ENCODE peak calls at places on chromosomes 2 and 18, in six cellular contexts. X is GM23248; V is neuronal stem cell; F is kidney epithelial cell; R is CD8-positive, alpha-beta T cell; Z is iPS DF 6.9. U is an unnamed sample. For H3K27me3, the result is how much of the 10 kb centered on the place peaks cover.

GRCh38 chr18:42798606-42799005 is 316.9 kb downstream of the RIT2 start:
- DNase-seq in Z (no peak), V (no peak), X (no peak), R (no peak), F (no peak), U (no peak)

GRCh38 chr2:176079851-176080539 is 3.8 kb downstream of the EVX2 start:
- DNase-seq in V (no peak), F (no peak), Z (no peak), X (peak), R (no peak), U (no peak)

GRCh38 chr2:37449686-37450392 is 105.4 kb downstream of the QPCT start:
- DNase-seq in R (no peak), X (no peak), V (no peak), Z (no peak), F (no peak), U (no peak)

GRCh38 chr2:43406643-43407042 is 180.2 kb upstream of the ZFP36L2 start:
- DNase-seq in X (no peak), V (no peak), Z (no peak), R (no peak), F (no peak), U (no peak)

GRCh38 chr2:59301466-59302402 is 1060.6 kb upstream of the FANCL start:
- DNase-seq in X (peak), Z (peak), R (peak), V (peak), F (peak), U (no peak)

GRCh38 chr2:119402645-119403560 is 28.8 kb upstream of the TMEM37 start:
- DNase-seq in X (no peak), Z (no peak), F (no peak), R (no peak), V (no peak), U (no peak)

GRCh38 chr18:12946549-12947354 is 1.1 kb upstream of the SEH1L start:
- DNase-seq in Z (peak), R (no peak), F (peak), X (peak), V (peak), U (no peak)

GRCh38 chr2:152222975-152223638 is 47.5 kb upstream of the STAM2 start:
- DNase-seq in F (no peak), R (no peak), V (no peak), Z (no peak), X (peak), U (no peak)

GRCh38 chr2:212441821-212442220 is 96.8 kb downstream of the ERBB4 start:
- DNase-seq in X (no peak), V (no peak), F (no peak), R (no peak), Z (no peak), U (no peak)

GRCh38 chr2:86785456-86785855 is 5.3 kb downstream of the CD8A start:
- DNase-seq in Z (no peak), V (no peak), F (no peak), R (peak), X (no peak), U (peak)

GRCh38 chr2:156401863-156402262 is 34.3 kb upstream of the GPD2 start:
- DNase-seq in V (no peak), Z (no peak), R (no peak), F (no peak), X (no peak), U (no peak)

GRCh38 chr18:32888311-32888710 is 115.5 kb upstream of the KLHL14 start:
- DNase-seq in X (no peak), V (no peak), F (no peak), R (no peak), Z (no peak), U (no peak)

GRCh38 chr2:74551942-74552913 is 1.5 kb downstream of the LOXL3 start:
- DNase-seq in X (peak), R (no peak), Z (no peak), F (no peak), V (no peak), U (no peak)

GRCh38 chr18:49447810-49448745 is 12.4 kb downstream of the DYM start:
- DNase-seq in R (peak), F (no peak), X (peak), V (no peak), Z (peak), U (peak)

GRCh38 chr2:130986890-130987493 is 106.3 kb downstream of the FAM168B start:
- DNase-seq in V (no peak), F (no peak), R (no peak), Z (no peak), X (no peak), U (no peak)

GRCh38 chr18:48017625-48018024 is 87.2 kb upstream of the SMAD2 start:
- DNase-seq in R (no peak), V (no peak), Z (no peak), X (peak), F (no peak), U (no peak)

DNA sequence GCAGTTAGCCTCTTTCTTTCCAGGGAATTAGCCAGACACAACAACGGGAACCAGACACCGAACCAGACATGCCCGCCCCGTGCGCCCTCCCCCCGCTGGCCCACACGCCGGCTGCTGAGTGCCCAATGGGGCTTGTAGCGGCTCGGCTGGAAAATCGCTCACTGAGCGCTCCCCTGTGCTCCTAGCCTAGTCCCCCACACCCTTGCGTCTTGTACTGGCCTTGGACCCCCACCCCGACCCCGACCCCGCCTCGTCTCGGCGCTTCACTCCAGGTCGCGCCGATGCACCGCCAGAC is 1.3 kb downstream of the GAD1 start:
- DNase-seq in R (no peak), V (peak), Z (no peak), X (no peak), F (no peak), U (no peak)
- H3K27me3 ChIP-seq in R (half or more), V (half or more), Z (half or more), X (half or more), F (half or more), U (half or more)

GRCh38 chr18:34835466-34835865 is 125.4 kb downstream of the DTNA start:
- DNase-seq in Z (no peak), V (no peak), X (no peak), F (no peak), R (no peak), U (no peak)

GRCh38 chr18:34834897-34835296 is 124.8 kb downstream of the DTNA start:
- DNase-seq in V (no peak), X (peak), R (no peak), F (no peak), Z (no peak), U (no peak)

GRCh38 chr18:34837769-34838194 is 127.7 kb downstream of the DTNA start:
- DNase-seq in X (no peak), V (no peak), Z (no peak), F (no peak), R (no peak), U (no peak)

GRCh38 chr18:34838669-34839068 is 128.6 kb downstream of the DTNA start:
- DNase-seq in Z (no peak), R (no peak), F (no peak), X (no peak), V (no peak), U (no peak)

GRCh38 chr18:34840416-34840815 is 130.3 kb downstream of the DTNA start:
- DNase-seq in Z (no peak), R (no peak), V (no peak), X (no peak), F (no peak), U (no peak)
- H3K27me3 ChIP-seq in Z (under half), R (under half), V (under half), X (under half), F (under half), U (under half)

GRCh38 chr2:240791821-240792657 is 28.0 kb downstream of the KIF1A start:
- DNase-seq in X (no peak), F (no peak), V (peak), Z (no peak), R (no peak), U (no peak)

GRCh38 chr2:240789501-240790369 is 30.3 kb downstream of the KIF1A start:
- DNase-seq in Z (no peak), R (no peak), F (no peak), V (no peak), X (no peak), U (peak)

GRCh38 chr2:240789051-240789453 is 31.0 kb downstream of the KIF1A start:
- DNase-seq in V (no peak), Z (no peak), F (no peak), R (no peak), X (no peak), U (no peak)

GRCh38 chr2:240791211-240791800 is 28.7 kb downstream of the KIF1A start:
- DNase-seq in F (no peak), V (no peak), Z (no peak), X (no peak), R (no peak), U (no peak)

DNA sequence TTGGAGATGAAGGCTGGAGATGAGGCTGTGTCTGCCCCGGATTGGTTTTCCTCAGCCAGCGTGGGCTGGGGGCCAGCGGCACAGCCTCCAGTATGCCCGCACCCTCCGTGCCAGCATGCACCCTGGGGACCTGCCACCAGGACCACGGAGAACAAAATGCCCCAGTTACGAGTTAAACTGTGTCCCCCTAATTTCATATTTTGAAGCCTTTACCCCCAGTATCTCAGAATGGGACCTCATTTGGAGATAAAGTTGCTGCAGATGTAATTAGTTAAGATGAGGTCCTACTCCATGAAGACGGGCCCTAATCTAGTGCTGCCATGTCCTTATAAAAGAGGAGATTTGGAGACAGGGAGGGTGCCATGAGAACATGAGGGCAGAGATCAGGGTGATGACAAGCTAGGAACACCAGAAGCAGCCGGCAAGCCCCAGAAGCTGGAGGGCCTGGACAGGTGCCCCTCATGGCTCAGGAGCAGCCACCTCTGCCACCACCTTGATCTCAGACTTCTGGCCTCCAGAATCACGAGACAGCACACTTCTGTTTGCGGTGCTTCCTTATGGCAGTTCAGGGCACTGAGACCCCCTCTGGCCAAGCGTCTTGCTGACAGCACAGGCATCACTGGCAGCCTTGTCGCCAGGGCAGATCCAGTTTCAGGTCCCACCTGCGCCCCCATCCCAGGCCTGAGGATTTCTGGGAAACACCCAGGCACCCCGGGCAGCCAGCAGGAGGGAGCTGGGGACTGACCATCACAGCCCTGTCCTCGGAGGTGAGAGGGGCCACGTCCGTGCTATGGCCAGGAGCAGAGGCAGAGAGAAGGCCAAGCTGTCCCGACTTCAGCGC is 29.4 kb downstream of the KIF1A start:
- DNase-seq in R (no peak), F (no peak), Z (no peak), V (no peak), X (no peak), U (no peak)
- H3K27me3 ChIP-seq in R (under half), F (under half), Z (under half), V (under half), X (under half), U (under half)

GRCh38 chr2:240319221-240319854 is 116.1 kb upstream of the GPC1 start:
- DNase-seq in Z (no peak), R (no peak), V (no peak), X (no peak), F (no peak), U (no peak)

GRCh38 chr2:240319855-240320560 is 115.5 kb upstream of the GPC1 start:
- DNase-seq in F (peak), R (no peak), V (no peak), X (peak), Z (no peak), U (no peak)

GRCh38 chr2:240322231-240322955 is 113.1 kb upstream of the GPC1 start:
- DNase-seq in V (no peak), Z (no peak), R (no peak), X (peak), F (peak), U (no peak)

GRCh38 chr2:240322991-240323390 is 112.5 kb upstream of the GPC1 start:
- DNase-seq in Z (no peak), F (no peak), V (no peak), X (no peak), R (no peak), U (no peak)

GRCh38 chr2:240320561-240321091 is 114.8 kb upstream of the GPC1 start:
- DNase-seq in V (peak), X (peak), Z (no peak), R (no peak), F (no peak), U (no peak)
- H3K27me3 ChIP-seq in V (under half), X (under half), Z (under half), R (under half), F (under half), U (under half)

GRCh38 chr18:59272221-59272888 is 899 bp downstream of the RAX start:
- DNase-seq in X (peak), F (no peak), V (no peak), R (no peak), Z (no peak), U (no peak)

GRCh38 chr18:59270689-59271257 is 2.5 kb downstream of the RAX start:
- DNase-seq in X (no peak), Z (no peak), R (no peak), F (no peak), V (no peak), U (no peak)

GRCh38 chr18:59269563-59270214 is 3.6 kb downstream of the RAX start:
- DNase-seq in V (no peak), X (no peak), Z (no peak), F (no peak), R (no peak), U (no peak)

GRCh38 chr18:59272971-59273935 is at the start of gene RAX:
- DNase-seq in V (peak), R (no peak), X (peak), F (no peak), Z (no peak), U (no peak)

DNA sequence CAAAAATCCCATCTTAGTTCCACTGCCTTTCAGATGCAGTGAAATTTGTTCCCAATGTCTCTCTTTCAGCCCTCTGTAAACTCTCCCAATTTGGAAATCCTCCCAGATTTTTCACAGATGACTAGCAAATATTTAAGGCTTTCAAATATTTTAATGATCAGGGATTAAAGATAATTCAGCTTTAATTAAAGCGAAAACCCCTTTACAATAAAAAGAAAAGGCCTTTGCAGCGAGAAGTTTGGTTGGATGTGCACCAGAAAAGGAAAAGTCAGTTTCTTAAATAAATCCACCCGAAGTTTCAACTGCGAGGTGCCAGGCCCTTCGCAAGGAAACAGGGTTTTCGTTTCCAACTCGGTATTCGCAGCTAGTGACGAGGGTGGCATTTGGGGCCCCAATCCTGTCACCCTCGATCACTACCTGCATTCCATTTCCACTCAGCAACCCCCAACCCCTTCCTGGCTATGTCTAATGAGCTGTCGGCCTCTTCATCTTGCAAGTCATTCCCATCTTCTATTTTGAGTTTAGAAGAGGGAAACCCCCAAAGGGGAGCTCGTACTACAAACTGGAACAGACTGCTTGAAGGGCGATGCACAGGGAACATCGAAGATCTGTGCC is 1.5 kb downstream of the RAX start:
- DNase-seq in X (no peak), Z (no peak), R (no peak), F (no peak), V (no peak), U (no peak)
- H3K27me3 ChIP-seq in X (half or more), Z (half or more), R (under half), F (half or more), V (under half), U (under half)

DNA sequence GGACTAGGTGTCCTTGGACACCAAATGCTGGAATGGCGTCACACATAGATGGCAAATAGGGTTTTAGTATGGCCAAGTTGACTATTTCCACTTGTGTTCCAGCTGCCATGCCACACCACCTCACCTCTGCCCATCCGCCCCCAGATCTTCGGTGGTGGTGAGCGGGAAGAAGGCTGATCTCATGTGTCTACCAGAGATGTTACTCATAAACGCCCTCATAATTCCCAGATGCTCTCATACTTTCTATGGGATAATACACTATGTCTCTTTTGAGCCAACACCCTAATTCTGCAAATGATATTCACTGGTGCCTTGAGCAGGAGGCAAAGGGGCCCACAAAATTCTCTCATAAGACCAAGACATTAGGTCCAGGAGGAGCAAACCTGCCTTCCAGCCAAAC is 281.1 kb upstream of the FN1 start:
- DNase-seq in F (no peak), X (peak), R (no peak), V (no peak), Z (no peak), U (no peak)
- H3K27me3 ChIP-seq in F (under half), X (under half), R (under half), V (under half), Z (under half), U (under half)

DNA sequence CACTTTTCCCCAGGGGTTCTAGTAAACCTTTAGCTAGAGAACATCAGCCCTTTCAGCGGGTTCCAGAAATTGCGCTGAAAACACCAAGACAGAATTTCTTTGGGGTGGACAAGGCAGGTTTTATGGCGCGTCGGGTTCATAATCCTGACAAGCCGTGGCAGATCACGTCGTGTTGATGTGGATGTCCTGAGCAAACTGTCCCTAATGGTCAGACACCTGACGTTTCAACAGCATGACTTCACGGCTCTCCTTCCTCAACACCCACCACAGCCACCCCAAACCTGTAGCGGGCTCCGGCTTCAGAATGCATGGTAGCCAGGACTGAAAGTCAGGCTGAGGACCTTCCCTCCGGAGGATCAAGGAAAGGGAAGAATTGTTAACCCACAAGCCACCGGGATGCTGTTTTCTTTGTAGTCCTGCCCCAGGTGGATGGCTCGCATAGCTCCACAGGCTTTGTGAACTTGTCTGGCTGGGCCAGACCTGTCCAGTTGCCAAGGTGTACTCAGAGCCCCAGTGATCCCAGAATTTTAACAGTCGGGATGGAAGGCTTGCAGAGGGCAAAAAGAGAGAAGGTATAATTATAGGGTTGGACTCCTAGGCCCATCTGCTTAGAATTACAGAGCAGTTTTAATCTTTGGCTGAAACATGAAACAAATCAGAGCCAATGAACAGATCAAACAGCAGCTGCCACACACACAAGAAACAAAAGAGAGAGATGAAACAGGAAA is 1.5 kb downstream of the APCDD1 start:
- DNase-seq in Z (no peak), R (no peak), V (no peak), X (no peak), F (no peak), U (no peak)
- H3K27me3 ChIP-seq in Z (under half), R (under half), V (under half), X (half or more), F (under half), U (under half)